ENCODE peak calls at places on chromosomes 11 and 22, in six cellular contexts. G is IMR-90, J is neuronal stem cell, H is H1, U is trophoblast cell, E is mesenchymal stem cell. F is an unnamed sample.

GRCh38 chr11:85875505-85875904 is 20.3 kb downstream of the CCDC83 start:
- DNase-seq in G (peak; percentile 83), J (no peak), H (no peak), U (peak; percentile 67), E (peak; percentile 69), F (no peak)

GRCh38 chr11:10478066-10478465 is 23.0 kb downstream of the AMPD3 start:
- DNase-seq in G (no peak), J (no peak), H (no peak), U (no peak), E (no peak), F (no peak)

GRCh38 chr11:95296621-95297025 is 65.6 kb upstream of the SESN3 start:
- DNase-seq in G (no peak), J (no peak), H (no peak), U (no peak), E (no peak), F (no peak)

GRCh38 chr11:121237686-121238658 is 54.6 kb upstream of the SC5D start:
- DNase-seq in G (peak; percentile 62), J (no peak), H (no peak), U (no peak), E (peak; percentile 40), F (no peak)

GRCh38 chr11:102727890-102728289 is 3.1 kb upstream of the MMP8 start:
- DNase-seq in G (peak; percentile 96), J (no peak), H (no peak), U (peak; percentile 21), E (peak; percentile 86), F (no peak)

GRCh38 chr11:129313588-129314288 is 61.9 kb upstream of the BARX2 start:
- DNase-seq in G (peak; percentile 49), J (no peak), H (no peak), U (no peak), E (no peak), F (no peak)

GRCh38 chr11:104784684-104785460 is 113.4 kb downstream of the CASP12 start:
- DNase-seq in G (peak; percentile 23), J (no peak), H (no peak), U (peak; percentile 29), E (no peak), F (no peak)

GRCh38 chr11:128882451-128882850 is 8.7 kb upstream of the KCNJ5 start:
- DNase-seq in G (no peak), J (no peak), H (no peak), U (no peak), E (no peak), F (no peak)

GRCh38 chr11:116500002-116500832 is 272.6 kb downstream of the BUD13 start:
- DNase-seq in G (no peak), J (no peak), H (no peak), U (no peak), E (no peak), F (no peak)

GRCh38 chr11:86574493-86575207 is 97.8 kb downstream of the ME3 start:
- DNase-seq in G (no peak), J (no peak), H (no peak), U (no peak), E (peak; percentile 57), F (no peak)

GRCh38 chr22:30902496-30903357 is 65.8 kb downstream of the MORC2 start:
- DNase-seq in G (no peak), J (no peak), H (no peak), U (no peak), E (no peak), F (no peak)

GRCh38 chr11:97772696-97773095 is 1248.1 kb upstream of the CNTN5 start:
- DNase-seq in G (no peak), J (no peak), H (no peak), U (no peak), E (peak; percentile 4), F (no peak)

GRCh38 chr11:19633276-19633675 is 79.4 kb upstream of the NAV2 start:
- DNase-seq in G (no peak), J (no peak), H (no peak), U (no peak), E (no peak), F (no peak)

GRCh38 chr22:47206185-47206584 is 443.7 kb downstream of the TBC1D22A start:
- DNase-seq in G (no peak), J (no peak), H (no peak), U (no peak), E (no peak), F (no peak)

GRCh38 chr11:86606849-86607481 is 65.5 kb downstream of the ME3 start:
- DNase-seq in G (peak; percentile 60), J (no peak), H (no peak), U (no peak), E (peak; percentile 86), F (no peak)

GRCh38 chr11:71489311-71490043 is 36.5 kb downstream of the NADSYN1 start:
- DNase-seq in G (peak; percentile 82), J (no peak), H (no peak), U (no peak), E (peak; percentile 58), F (no peak)

GRCh38 chr11:69351460-69351859 is 57.5 kb downstream of the MYEOV start:
- DNase-seq in G (peak; percentile 85), J (no peak), H (no peak), U (peak; percentile 51), E (peak; percentile 53), F (no peak)

GRCh38 chr11:6612008-6612815 is at the start of gene TAF10:
- DNase-seq in G (peak; percentile 96), J (peak; percentile 90), H (no peak), U (peak; percentile 98), E (peak; percentile 98), F (peak; percentile 96)
- H2BK120ac ChIP-seq in G (peak within 1 kb of the TSS; percentile 73), J (peak within 1 kb of the TSS; percentile 42), H (no peak within 1 kb of the TSS), U (peak within 1 kb of the TSS; percentile 70), E (peak within 1 kb of the TSS; percentile 97), F (no peak within 1 kb of the TSS)

DNA sequence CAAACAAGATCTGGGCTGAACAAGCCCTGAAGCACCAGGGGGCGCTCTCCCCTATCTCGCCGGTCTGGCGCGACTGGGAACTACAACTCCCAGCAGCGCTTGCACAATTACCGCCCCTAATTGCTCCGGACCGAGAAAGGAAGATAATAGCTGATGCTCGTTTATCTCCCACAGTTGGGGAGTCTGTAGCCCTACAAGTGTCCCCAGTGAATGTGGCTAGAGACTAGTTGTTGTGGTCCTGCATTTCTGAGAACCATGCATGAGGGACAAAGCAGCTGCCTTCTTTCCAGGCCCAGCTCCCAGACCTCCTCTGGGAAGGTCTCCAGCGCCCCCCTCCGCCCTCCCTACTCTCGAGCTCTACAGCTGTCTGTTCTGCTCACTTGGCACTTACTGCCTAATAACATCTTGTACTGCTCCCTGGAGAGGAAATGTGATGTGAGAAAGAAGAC is 34.4 kb downstream of the NRXN2 start:
- DNase-seq in G (peak; percentile 79), J (peak; percentile 93), H (peak; percentile 90), U (peak; percentile 89), E (peak; percentile 91), F (peak; percentile 95)
- H3K9ac ChIP-seq in G (peak overlapping the region; percentile 45), J (no peak overlapping the region), H (no peak overlapping the region), U (no peak overlapping the region), E (peak overlapping the region; percentile 31), F (peak overlapping the region; percentile 10)

GRCh38 chr11:65575568-65576231 is at the start of gene EHBP1L1:
- DNase-seq in G (peak; percentile 28), J (no peak), H (no peak), U (peak; percentile 53), E (peak; percentile 71), F (no peak)
- H4K91ac ChIP-seq in G (peak within 1 kb of the TSS; percentile 83), J (no peak within 1 kb of the TSS), H (no peak within 1 kb of the TSS), U (peak within 1 kb of the TSS; percentile 77), E (peak within 1 kb of the TSS; percentile 94), F (no peak within 1 kb of the TSS)

DNA sequence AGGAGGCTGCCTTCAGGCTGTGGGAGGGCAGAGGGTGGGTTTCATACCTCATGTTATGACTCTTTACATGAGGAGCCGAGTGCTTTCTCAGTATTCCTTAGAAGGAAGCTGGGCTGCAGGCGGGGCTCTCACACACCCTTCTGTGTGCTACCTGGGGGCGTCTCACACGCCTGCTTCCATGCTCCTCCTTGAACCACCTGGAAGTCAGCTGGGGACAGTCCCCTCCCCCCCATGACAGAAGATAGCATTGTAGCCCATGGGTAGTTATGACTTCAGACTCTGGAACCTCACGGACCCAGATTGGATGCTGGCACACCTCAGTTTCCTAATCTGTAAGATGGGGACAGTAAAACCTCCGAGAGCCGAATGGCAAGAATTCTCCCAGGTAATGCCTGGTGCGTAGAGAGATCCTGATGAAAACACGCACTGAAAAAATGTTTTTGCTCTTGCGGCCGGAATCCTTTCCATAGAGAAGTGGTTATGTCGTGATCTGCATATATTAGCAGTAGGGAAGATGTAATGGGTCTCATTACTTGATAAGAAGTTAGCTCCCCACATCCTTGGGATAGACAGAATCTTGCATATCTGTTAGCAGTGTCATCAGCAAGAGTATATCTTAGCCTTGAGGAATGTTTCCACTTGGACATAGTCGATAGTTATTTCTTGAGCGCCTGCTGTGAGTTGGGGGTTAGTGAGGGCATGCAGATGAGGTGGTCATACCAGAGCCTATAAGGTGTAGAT is 4.8 kb downstream of the DAGLA start:
- DNase-seq in G (peak; percentile 54), J (no peak), H (no peak), U (no peak), E (no peak), F (no peak)
- H2BK120ac ChIP-seq in G (no peak overlapping the region), J (no peak overlapping the region), H (no peak overlapping the region), U (no peak overlapping the region), E (no peak overlapping the region), F (no peak overlapping the region)

DNA sequence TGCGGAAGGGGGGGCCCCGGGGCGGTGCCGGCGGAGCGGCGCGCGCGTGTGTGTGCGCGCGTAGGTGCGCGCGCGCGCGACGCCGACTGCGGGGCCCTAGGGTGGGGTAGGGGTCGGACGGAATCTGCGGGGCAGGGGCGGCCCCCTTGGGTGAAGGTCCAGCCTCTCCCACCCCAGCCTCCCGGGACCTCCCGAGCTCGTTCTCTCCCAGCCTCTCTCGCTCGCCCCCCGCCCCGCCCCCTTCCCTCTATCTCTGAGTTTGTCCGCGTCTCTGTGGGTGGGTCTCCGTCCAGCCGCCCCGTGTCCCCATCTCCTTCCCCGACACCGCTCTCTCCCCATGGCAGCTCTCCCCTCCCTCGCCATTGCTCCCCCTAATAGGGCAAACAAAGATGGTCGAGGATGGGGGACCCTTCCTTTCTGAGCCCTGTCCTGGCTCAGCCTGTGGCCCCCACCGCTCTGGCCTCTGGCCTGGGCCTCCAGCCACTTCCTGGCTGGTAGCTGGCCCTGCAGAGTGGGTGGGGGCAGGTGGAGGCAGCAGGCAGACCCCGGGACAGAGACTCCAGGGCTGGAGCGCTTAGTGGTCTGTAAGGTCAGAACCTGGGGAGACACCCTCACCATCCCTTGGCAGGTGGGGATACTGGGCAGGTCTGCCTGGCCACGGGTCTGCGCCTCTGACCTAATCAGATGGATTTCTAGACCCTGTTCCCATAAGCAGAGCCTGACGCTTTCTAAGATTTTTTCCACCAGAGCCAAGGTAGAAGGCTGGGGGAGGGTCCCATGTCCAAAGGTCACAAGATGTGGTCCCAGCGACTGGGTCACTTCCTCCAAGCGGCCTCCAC is 32.9 kb upstream of the PRR5 start:
- DNase-seq in G (no peak), J (no peak), H (no peak), U (no peak), E (no peak), F (no peak)
- H3K9ac ChIP-seq in G (peak overlapping the region; percentile 75), J (peak overlapping the region; percentile 80), H (no peak overlapping the region), U (no peak overlapping the region), E (peak overlapping the region; percentile 81), F (no peak overlapping the region)